ENCODE peak calls at places on chromosomes 12 and 14, in seven cellular contexts. U, H, C, K, I, L and O are unnamed samples. For H3K4me1, the result is how much of the 10 kb centered on the place peaks cover.

GRCh38 chr14:97878727-97879126 is 1081.5 kb downstream of the VRK1 start:
- DNase-seq in U (no peak), H (no peak), C (no peak), K (no peak), I (no peak), L (no peak), O (no peak)

GRCh38 chr12:89893972-89894706 is 185.5 kb upstream of the ATP2B1 start:
- DNase-seq in U (no peak), H (no peak), C (no peak), K (peak), I (no peak), L (no peak), O (no peak)

GRCh38 chr12:116361404-116362223 is 84.1 kb upstream of the MED13L start:
- DNase-seq in U (no peak), H (no peak), C (no peak), K (no peak), I (no peak), L (no peak), O (no peak)

GRCh38 chr12:13000616-13000934 is 510 bp upstream of the HEBP1 start:
- DNase-seq in U (no peak), H (peak), C (no peak), K (peak), I (peak), L (no peak), O (no peak)

GRCh38 chr14:68856572-68856971 is 63.7 kb upstream of the ZFP36L1 start:
- DNase-seq in U (no peak), H (no peak), C (no peak), K (no peak), I (no peak), L (no peak), O (no peak)

GRCh38 chr12:68207276-68207675 is 18.3 kb downstream of the IL26 start:
- DNase-seq in U (no peak), H (no peak), C (no peak), K (no peak), I (no peak), L (no peak), O (no peak)

GRCh38 chr14:32468955-32469354 is 139.9 kb downstream of the AKAP6 start:
- DNase-seq in U (no peak), H (no peak), C (no peak), K (peak), I (no peak), L (no peak), O (no peak)

GRCh38 chr14:61752626-61753025 is 9.6 kb upstream of the SNAPC1 start:
- DNase-seq in U (no peak), H (no peak), C (no peak), K (no peak), I (no peak), L (no peak), O (no peak)

GRCh38 chr14:77120771-77121743 is 20.5 kb downstream of the ZDHHC22 start:
- DNase-seq in U (no peak), H (no peak), C (peak), K (no peak), I (no peak), L (no peak), O (no peak)

GRCh38 chr12:14384783-14385638 is 19.5 kb downstream of the ATF7IP start:
- DNase-seq in U (no peak), H (no peak), C (peak), K (peak), I (peak), L (no peak), O (no peak)

GRCh38 chr12:40184493-40185302 is 40.1 kb upstream of the LRRK2 start:
- DNase-seq in U (no peak), H (no peak), C (no peak), K (no peak), I (no peak), L (no peak), O (no peak)

GRCh38 chr12:68767191-68767590 is 21.2 kb downstream of the SLC35E3 start:
- DNase-seq in U (no peak), H (no peak), C (no peak), K (no peak), I (no peak), L (no peak), O (no peak)

GRCh38 chr14:99595524-99595923 is 8.5 kb downstream of the CCDC85C start:
- DNase-seq in U (no peak), H (no peak), C (no peak), K (no peak), I (no peak), L (no peak), O (peak)

GRCh38 chr14:99597911-99598600 is 6.0 kb downstream of the CCDC85C start:
- DNase-seq in U (no peak), H (no peak), C (no peak), K (no peak), I (no peak), L (no peak), O (no peak)

GRCh38 chr14:99596772-99597171 is 7.2 kb downstream of the CCDC85C start:
- DNase-seq in U (no peak), H (no peak), C (no peak), K (no peak), I (no peak), L (peak), O (no peak)

GRCh38 chr14:99595034-99595433 is 9.0 kb downstream of the CCDC85C start:
- DNase-seq in U (no peak), H (no peak), C (no peak), K (no peak), I (no peak), L (no peak), O (no peak)

DNA sequence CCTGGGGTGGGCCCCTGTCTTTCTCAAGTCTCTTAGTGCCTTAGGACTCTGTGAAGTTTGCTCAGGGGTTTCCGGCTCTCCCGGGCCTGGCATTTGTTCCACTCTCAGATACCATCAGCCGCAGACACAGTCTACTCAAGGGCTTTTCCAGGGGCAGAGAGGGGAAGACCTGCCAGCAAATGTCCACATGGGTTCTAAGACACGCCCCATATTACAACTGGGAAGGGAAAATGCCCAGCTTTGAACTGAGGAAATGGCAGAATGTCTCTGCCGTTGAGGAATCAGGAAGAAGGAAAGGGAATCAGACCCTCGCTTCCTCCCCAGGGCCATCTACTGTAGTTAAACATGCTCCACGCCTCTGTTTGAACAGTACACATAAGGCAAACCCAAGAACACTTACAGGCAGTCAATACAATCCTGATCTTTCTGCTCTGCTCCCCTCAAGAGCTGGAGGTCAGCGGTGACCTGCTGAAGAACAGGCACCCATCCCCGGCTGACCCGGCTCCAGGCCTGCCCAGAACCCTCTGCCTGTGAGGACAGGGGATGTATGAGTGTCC is 7.9 kb downstream of the CCDC85C start:
- DNase-seq in U (no peak), H (no peak), C (peak), K (peak), I (no peak), L (no peak), O (peak)
- H3K4me1 ChIP-seq in U (under half), H (under half), C (half or more), K (half or more), I (under half), L (under half), O (half or more)

GRCh38 chr14:28272270-28272669 is 494.3 kb upstream of the FOXG1 start:
- DNase-seq in U (no peak), H (no peak), C (no peak), K (no peak), I (no peak), L (no peak), O (no peak)
- H3K4me3 ChIP-seq in U (no peak), H (no peak), C (no peak), K (no peak), I (no peak), L (no peak), O (no peak)

GRCh38 chr12:117674763-117675162 is 294.0 kb downstream of the KSR2 start:
- DNase-seq in U (no peak), H (no peak), C (no peak), K (no peak), I (no peak), L (no peak), O (no peak)

GRCh38 chr12:117674313-117674712 is 294.5 kb downstream of the KSR2 start:
- DNase-seq in U (no peak), H (no peak), C (no peak), K (no peak), I (no peak), L (no peak), O (no peak)

GRCh38 chr12:117671734-117672133 is 297.1 kb downstream of the KSR2 start:
- DNase-seq in U (no peak), H (no peak), C (no peak), K (peak), I (peak), L (peak), O (no peak)
- TF ChIP-seq CTCF in U (no peak), H (peak), C (no peak), K (peak), I (no peak), L (peak), O (no peak)

GRCh38 chr12:121579190-121579791 is 1.5 kb downstream of the KDM2B start:
- DNase-seq in U (no peak), H (peak), C (peak), K (no peak), I (peak), L (peak), O (peak)
- H3K4me1 ChIP-seq in U (under half), H (under half), C (half or more), K (under half), I (under half), L (under half), O (under half)

DNA sequence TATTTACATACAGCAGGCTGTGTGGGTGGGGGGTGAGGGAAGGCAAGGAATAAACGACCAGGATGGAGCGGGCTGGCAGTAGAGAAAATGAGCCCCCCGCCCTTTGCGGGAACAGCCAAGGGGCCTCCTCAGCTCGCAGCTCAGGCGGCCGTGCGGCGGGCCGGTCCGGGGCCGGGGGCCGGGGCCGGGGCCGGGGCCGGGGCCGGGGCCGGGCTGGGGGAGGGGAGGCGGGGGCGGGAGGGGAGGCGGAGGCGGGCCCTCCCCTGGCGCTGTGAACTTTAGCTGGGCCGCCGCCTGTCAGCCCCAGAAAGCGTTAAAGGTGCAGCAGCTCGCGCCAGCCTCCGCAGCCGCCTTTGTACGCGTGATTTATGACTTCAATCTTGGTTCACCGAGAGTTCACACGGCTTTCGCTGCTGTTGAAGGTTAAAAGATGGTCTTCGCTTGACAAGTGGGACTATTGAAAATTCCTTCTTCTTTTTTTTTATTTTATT is 28.8 kb downstream of the HOXC4 start:
- DNase-seq in U (no peak), H (no peak), C (peak), K (no peak), I (peak), L (no peak), O (no peak)
- H3K4me3 ChIP-seq in U (peak), H (no peak), C (peak), K (no peak), I (no peak), L (no peak), O (no peak)

DNA sequence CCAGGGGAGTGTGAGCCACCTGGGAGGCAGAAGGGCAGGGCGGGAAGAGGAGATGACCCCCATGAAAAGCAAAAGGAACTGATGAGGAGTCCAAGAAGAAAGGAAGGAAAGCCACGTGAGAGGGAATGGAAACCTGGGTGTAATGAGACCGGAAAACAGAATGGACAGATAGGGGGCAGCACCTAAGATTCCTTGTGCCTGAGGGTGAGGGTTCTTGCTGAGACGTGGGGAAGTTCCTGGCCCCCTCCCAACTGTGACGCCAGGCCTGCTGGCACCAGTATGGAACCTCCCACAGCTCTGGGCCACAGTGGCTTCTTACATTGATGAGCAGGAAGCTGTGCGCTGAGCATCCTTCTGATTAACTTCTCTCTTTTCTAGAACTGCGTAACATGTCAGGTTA is 30.8 kb downstream of the TTC7B start:
- DNase-seq in U (no peak), H (no peak), C (peak), K (peak), I (no peak), L (no peak), O (no peak)
- TF ChIP-seq CTCF in U (no peak), H (no peak), C (no peak), K (no peak), I (peak), L (peak), O (no peak)

GRCh38 chr14:75533791-75534190 is 11.5 kb downstream of the BATF start:
- DNase-seq in U (no peak), H (no peak), C (no peak), K (no peak), I (no peak), L (no peak), O (no peak)

GRCh38 chr14:75531256-75531655 is 9.0 kb downstream of the BATF start:
- DNase-seq in U (no peak), H (no peak), C (no peak), K (no peak), I (peak), L (no peak), O (no peak)

GRCh38 chr14:75527449-75528163 is 5.3 kb downstream of the BATF start:
- DNase-seq in U (no peak), H (no peak), C (no peak), K (no peak), I (no peak), L (no peak), O (no peak)

GRCh38 chr14:75535164-75535898 is 13.1 kb downstream of the BATF start:
- DNase-seq in U (no peak), H (no peak), C (no peak), K (no peak), I (no peak), L (no peak), O (no peak)

DNA sequence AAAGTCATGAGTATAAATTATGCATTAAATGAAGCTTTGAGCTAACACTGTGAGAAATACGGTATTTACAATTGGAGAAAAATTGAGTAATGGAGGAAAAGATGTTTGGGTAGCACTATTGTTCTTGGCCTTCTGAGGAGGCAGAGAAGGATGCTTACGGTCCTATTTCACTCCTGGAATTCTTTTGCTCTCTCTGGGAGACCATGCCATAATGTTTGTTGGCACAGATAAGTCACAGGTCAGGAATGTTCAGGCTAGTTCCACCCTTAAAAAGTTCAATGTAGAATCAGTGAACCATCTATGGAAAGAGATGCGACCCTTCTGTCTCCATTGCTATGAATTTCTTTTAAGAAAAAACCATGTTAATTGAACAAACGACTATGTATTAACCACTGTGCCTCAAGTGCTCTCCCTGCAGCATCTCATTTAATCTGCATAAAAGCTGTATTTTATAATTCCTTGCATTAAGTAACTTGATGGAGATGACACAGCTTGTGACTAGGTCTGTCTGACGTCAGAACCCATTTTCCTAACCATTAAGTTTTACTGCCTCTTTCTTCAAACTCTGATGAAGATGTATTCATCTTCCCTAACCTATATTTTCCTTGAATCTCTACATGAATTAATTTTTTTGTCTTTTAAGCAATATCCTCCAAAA is 9.5 kb downstream of the BATF start:
- DNase-seq in U (no peak), H (no peak), C (no peak), K (peak), I (no peak), L (no peak), O (no peak)
- H3K4me1 ChIP-seq in U (under half), H (under half), C (under half), K (half or more), I (under half), L (under half), O (under half)